ENCODE peak calls at places on chromosomes 16 and 17, in ten cellular contexts. X is GM12865, N is AG04450, G is H1, B is astrocyte of the spinal cord, V is transverse colon, Z is fibroblast of the aortic adventitia, P is breast epithelium, Y is ascending aorta, E is BJ. W is an unnamed sample.

GRCh38 chr17:2266045-2266864 is 37.3 kb downstream of the SMG6 start:
- DNase-seq in G (no peak), P (peak), X (peak), V (peak), B (no peak), E (no peak), Y (peak), Z (no peak), N (no peak), W (no peak)

GRCh38 chr17:64327201-64327930 is 63.3 kb downstream of the PECAM1 start:
- DNase-seq in Z (peak), X (no peak), G (no peak), V (no peak), Y (no peak), P (peak), B (no peak), E (no peak), N (no peak), W (no peak)

GRCh38 chr16:66551362-66551761 is 1.0 kb upstream of the CKLF start:
- DNase-seq in Z (no peak), X (peak), B (no peak), V (peak), E (no peak), N (no peak), Y (peak), G (no peak), P (no peak), W (no peak)

GRCh38 chr17:29835438-29836351 is 94.3 kb downstream of the SSH2 start:
- DNase-seq in E (no peak), Y (no peak), V (peak), G (no peak), P (no peak), Z (peak), X (peak), N (no peak), B (peak), W (no peak)

GRCh38 chr17:71764507-71764906 is 356.3 kb upstream of the SOX9 start:
- DNase-seq in Y (no peak), X (peak), B (peak), P (no peak), N (no peak), V (peak), Z (no peak), G (peak), E (no peak), W (no peak)

GRCh38 chr16:85423186-85423550 is 190.0 kb upstream of the GSE1 start:
- DNase-seq in G (peak), P (no peak), V (no peak), E (no peak), Y (no peak), Z (no peak), X (no peak), B (no peak), N (no peak), W (no peak)

GRCh38 chr17:82922646-82923045 is 82.8 kb upstream of the ZNF750 start:
- DNase-seq in X (no peak), B (no peak), N (no peak), V (peak), E (no peak), Z (no peak), G (no peak), P (no peak), Y (no peak), W (no peak)

GRCh38 chr17:71922439-71922838 is 198.4 kb upstream of the SOX9 start:
- DNase-seq in V (no peak), N (no peak), E (peak), G (no peak), B (peak), Y (no peak), Z (no peak), P (peak), X (peak), W (no peak)

GRCh38 chr17:40522250-40522960 is 21.0 kb upstream of the TNS4 start:
- DNase-seq in V (no peak), G (no peak), Z (no peak), P (no peak), E (no peak), X (no peak), Y (no peak), B (no peak), N (no peak), W (no peak)

GRCh38 chr17:79363552-79364275 is 247.1 kb downstream of the RBFOX3 start:
- DNase-seq in V (no peak), Y (no peak), B (no peak), X (no peak), G (no peak), P (no peak), N (no peak), E (no peak), Z (no peak), W (no peak)

GRCh38 chr17:51353296-51353695 is 93.0 kb downstream of the UTP18 start:
- DNase-seq in E (no peak), V (no peak), X (no peak), Y (no peak), Z (no peak), P (no peak), G (no peak), B (no peak), N (no peak), W (no peak)

GRCh38 chr16:67372664-67373063 is 20.6 kb downstream of the TPPP3 start:
- DNase-seq in B (peak), P (no peak), V (no peak), N (no peak), X (peak), Y (no peak), E (no peak), G (no peak), Z (peak), W (no peak)

GRCh38 chr17:78126895-78127239 is 1.7 kb downstream of the TMC6 start:
- DNase-seq in P (no peak), X (no peak), V (no peak), Y (no peak), Z (no peak), E (no peak), B (no peak), N (no peak), G (no peak), W (no peak)

GRCh38 chr16:588889-589657 is 793 bp upstream of the RAB40C start:
- DNase-seq in Y (peak), E (peak), V (peak), Z (peak), P (peak), X (peak), N (peak), B (peak), G (peak), W (peak)
- H3K4me3 ChIP-seq in Y (peak), E (peak), V (peak), Z (peak), P (peak), X (peak), N (peak), B (peak), G (peak), W (peak)

GRCh38 chr16:10387378-10387681 is 1.5 kb downstream of the ATF7IP2 start:
- DNase-seq in Y (no peak), P (no peak), B (no peak), X (no peak), N (no peak), V (no peak), Z (no peak), G (no peak), E (no peak), W (no peak)
- H3K4me3 ChIP-seq in Y (peak), P (peak), B (peak), X (peak), N (peak), V (no peak), Z (peak), G (peak), E (no peak), W (no peak)

GRCh38 chr17:44174427-44174826 is 3.9 kb downstream of the ASB16 start:
- DNase-seq in G (no peak), E (no peak), Y (no peak), V (no peak), Z (no peak), B (no peak), P (no peak), X (no peak), N (no peak), W (no peak)

GRCh38 chr17:44167181-44167861 is 3.2 kb upstream of the ASB16 start:
- DNase-seq in B (no peak), N (no peak), V (no peak), Z (no peak), G (no peak), Y (no peak), X (no peak), P (no peak), E (no peak), W (no peak)

GRCh38 chr17:44171931-44172455 is 1.5 kb downstream of the ASB16 start:
- DNase-seq in G (no peak), V (no peak), E (no peak), N (no peak), Y (no peak), Z (no peak), B (no peak), P (no peak), X (no peak), W (no peak)

GRCh38 chr17:44170499-44171201 is at the start of gene ASB16:
- DNase-seq in P (no peak), B (peak), E (no peak), X (no peak), N (no peak), Z (peak), V (no peak), Y (no peak), G (no peak), W (no peak)

GRCh38 chr17:44170135-44170498 is 387 bp upstream of the ASB16 start:
- DNase-seq in G (no peak), P (no peak), Z (no peak), E (no peak), N (no peak), V (no peak), B (no peak), Y (no peak), X (no peak), W (no peak)
- H3K4me3 ChIP-seq in G (no peak), P (no peak), Z (no peak), E (no peak), N (no peak), V (no peak), B (no peak), Y (peak), X (no peak), W (peak)

GRCh38 chr16:71882505-71883192 is 1.3 kb downstream of the ZNF821 start:
- DNase-seq in E (no peak), B (peak), X (peak), N (no peak), G (peak), Y (peak), Z (peak), V (peak), P (peak), W (peak)
- H3K4me3 ChIP-seq in E (peak), B (peak), X (peak), N (peak), G (peak), Y (peak), Z (peak), V (peak), P (peak), W (peak)

GRCh38 chr17:49216482-49216881 is 6.0 kb downstream of the ABI3 start:
- DNase-seq in V (no peak), E (no peak), B (no peak), G (no peak), P (no peak), N (no peak), Y (no peak), X (no peak), Z (no peak), W (no peak)

GRCh38 chr17:49213803-49214202 is 3.3 kb downstream of the ABI3 start:
- DNase-seq in X (no peak), N (no peak), B (no peak), V (no peak), Z (no peak), G (no peak), P (no peak), E (no peak), Y (no peak), W (no peak)

GRCh38 chr17:49210158-49211029 is at the start of the genes ABI3 and GNGT2:
- DNase-seq in N (no peak), G (peak), B (peak), P (no peak), X (peak), Y (peak), Z (peak), V (peak), E (no peak), W (no peak)

GRCh38 chr17:49214665-49215360 is 4.3 kb downstream of the ABI3 start:
- DNase-seq in P (peak), X (peak), Y (no peak), V (no peak), G (no peak), N (no peak), Z (no peak), E (no peak), B (no peak), W (no peak)

GRCh38 chr17:49213399-49213798 is 2.9 kb downstream of the ABI3 start:
- DNase-seq in E (no peak), V (no peak), X (peak), G (no peak), N (no peak), Y (no peak), P (no peak), B (no peak), Z (no peak), W (no peak)
- H3K4me3 ChIP-seq in E (no peak), V (no peak), X (peak), G (no peak), N (no peak), Y (no peak), P (no peak), B (no peak), Z (no peak), W (no peak)

W was measured in esophagus muscularis mucosa.